ENCODE peak calls at places on chromosomes 11 and 22, in five cellular contexts. H, Z, A, D and X are unnamed samples.
A peak's percentile ranks its signal among the peaks of the same experiment; 100 is the strongest.

GRCh38 chr11:118046051-118046963 is 30.6 kb upstream of the TMPRSS4 start:
- DNase-seq in D (no peak), A (no peak), H (no peak), Z (no peak), X (no peak)

GRCh38 chr22:24357547-24357946 is 69.9 kb upstream of the ADORA2A start:
- DNase-seq in Z (no peak), A (no peak), H (no peak), D (no peak), X (no peak)

GRCh38 chr11:6531267-6531752 is 34.2 kb downstream of the DNHD1 start:
- DNase-seq in Z (peak; percentile 10), A (no peak), D (no peak), H (no peak), X (no peak)

GRCh38 chr22:44590291-44590690 is 92.3 kb upstream of the RTL6 start:
- DNase-seq in A (no peak), D (no peak), Z (no peak), H (no peak), X (no peak)

GRCh38 chr22:43293259-43293658 is 49.9 kb downstream of the SCUBE1 start:
- DNase-seq in A (no peak), H (no peak), D (no peak), Z (no peak), X (no peak)

GRCh38 chr22:17268501-17269223 is 49.4 kb upstream of the ADA2 start:
- DNase-seq in A (no peak), Z (no peak), D (no peak), H (no peak), X (no peak)

GRCh38 chr22:27311666-27312566 is 489.6 kb downstream of the MN1 start:
- DNase-seq in A (no peak), D (no peak), H (peak; percentile 21), Z (no peak), X (no peak)

GRCh38 chr11:117839936-117840813 is 15.6 kb upstream of the FXYD2 start:
- DNase-seq in H (no peak), D (peak; percentile 54), A (no peak), Z (no peak), X (peak; percentile 10)

GRCh38 chr11:57597971-57598830 is 716 bp downstream of the SERPING1 start:
- DNase-seq in A (peak; percentile 61), D (no peak), Z (no peak), H (no peak), X (no peak)

GRCh38 chr11:101835465-101836063 is 79.2 kb upstream of the CEP126 start:
- DNase-seq in H (no peak), A (no peak), D (no peak), Z (no peak), X (no peak)

GRCh38 chr11:1129143-1129665 is 28.5 kb upstream of the MUC5AC start:
- DNase-seq in D (no peak), Z (no peak), H (no peak), A (peak; percentile 21), X (peak; percentile 10)

GRCh38 chr11:131609317-131609716 is 238.9 kb downstream of the NTM start:
- DNase-seq in D (no peak), A (no peak), H (peak; percentile 11), Z (no peak), X (no peak)

GRCh38 chr11:6251120-6251733 is 8.4 kb upstream of the CCKBR start:
- DNase-seq in D (no peak), Z (no peak), H (no peak), A (peak; percentile 86), X (no peak)

GRCh38 chr11:110168404-110168803 is 75.2 kb downstream of the ZC3H12C start:
- DNase-seq in A (no peak), D (no peak), Z (no peak), H (no peak), X (no peak)

GRCh38 chr11:44793350-44794090 is 66.8 kb downstream of the TSPAN18 start:
- DNase-seq in Z (no peak), H (no peak), A (no peak), D (no peak), X (no peak)

GRCh38 chr11:1508986-1509385 is 22.4 kb upstream of the MOB2 start:
- DNase-seq in A (no peak), Z (no peak), D (peak; percentile 84), H (no peak), X (no peak)

GRCh38 chr22:39444937-39445465 is 11.8 kb upstream of the MGAT3 start:
- DNase-seq in D (no peak), A (no peak), Z (no peak), H (no peak), X (no peak)

GRCh38 chr22:44914026-44914721 is 95.6 kb downstream of the PHF21B start:
- DNase-seq in H (no peak), D (peak; percentile 65), Z (no peak), A (no peak), X (no peak)

GRCh38 chr11:129359748-129360147 is 15.9 kb upstream of the BARX2 start:
- DNase-seq in H (no peak), Z (no peak), A (no peak), D (no peak), X (no peak)

GRCh38 chr11:43543313-43543712 is 137.2 kb upstream of the HSD17B12 start:
- DNase-seq in A (no peak), D (no peak), H (no peak), Z (no peak), X (no peak)

GRCh38 chr11:47351159-47352126 is 1.1 kb downstream of the MYBPC3 start:
- DNase-seq in D (no peak), H (peak; percentile 24), A (peak; percentile 55), Z (no peak), X (no peak)

GRCh38 chr11:32870676-32871075 is 21.9 kb upstream of the QSER1 start:
- DNase-seq in Z (no peak), A (no peak), D (no peak), H (no peak), X (peak; percentile 20)
- TF ChIP-seq CTCF in Z (peak; percentile 35), A (no peak), D (peak; percentile 50), H (peak; percentile 42), X (peak; percentile 36)

GRCh38 chr11:112467721-112468120 is 207.1 kb upstream of the PLET1 start:
- DNase-seq in A (no peak), Z (no peak), H (no peak), D (no peak), X (no peak)
- TF ChIP-seq CTCF in A (no peak), Z (no peak), H (no peak), D (no peak), X (no peak)

GRCh38 chr22:37854946-37855345 is 5.7 kb downstream of the EIF3L start:
- DNase-seq in A (no peak), H (no peak), D (no peak), Z (no peak), X (no peak)
- TF ChIP-seq CTCF in A (no peak), H (no peak), D (no peak), Z (no peak), X (no peak)

DNA sequence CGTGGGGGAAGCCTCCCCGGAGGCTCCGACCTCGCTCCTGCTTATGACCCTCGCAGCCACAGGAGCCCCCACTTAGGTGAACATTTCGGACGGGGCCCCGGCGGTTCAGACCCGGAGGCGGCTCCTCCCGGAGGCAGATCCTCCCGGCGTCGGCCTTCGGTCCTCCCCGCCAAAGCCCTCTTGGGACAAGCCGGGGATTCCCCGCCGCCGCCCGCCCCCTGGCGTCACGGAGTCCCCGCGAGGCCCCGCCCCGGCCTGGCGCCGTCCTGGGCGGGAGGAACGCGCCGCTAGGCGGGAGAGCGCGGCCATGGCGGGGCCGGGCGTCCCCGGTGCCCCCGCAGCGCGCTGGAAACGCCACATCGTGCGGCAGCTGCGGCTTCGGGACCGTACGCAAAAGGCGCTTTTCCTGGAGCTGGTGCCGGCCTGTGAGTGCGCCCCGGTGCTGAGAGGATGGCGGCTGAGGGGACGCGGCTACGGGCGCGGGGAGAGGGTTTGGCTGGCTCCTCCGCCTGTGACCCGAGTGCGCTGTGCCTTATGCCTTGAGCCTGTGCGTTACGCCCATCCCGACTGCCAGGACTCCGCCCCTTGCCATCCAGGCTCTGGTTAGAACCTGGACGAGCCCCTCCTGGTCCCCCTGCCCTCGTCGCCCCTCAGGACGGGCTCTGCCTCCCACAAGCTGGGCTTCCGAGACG is at the start of gene ATG16L2:
- DNase-seq in D (peak; percentile 94), H (peak; percentile 76), Z (no peak), A (peak; percentile 91), X (peak; percentile 97)
- TF ChIP-seq CTCF in D (peak; percentile 49), H (no peak), Z (peak; percentile 12), A (no peak), X (no peak)

GRCh38 chr11:30735946-30736345 is 149.8 kb upstream of the MPPED2 start:
- DNase-seq in Z (no peak), D (no peak), H (no peak), A (no peak), X (no peak)
- TF ChIP-seq CTCF in Z (no peak), D (no peak), H (no peak), A (no peak), X (no peak)

GRCh38 chr22:50726643-50727340 is 11.2 kb upstream of the ACR start:
- DNase-seq in A (peak; percentile 8), Z (no peak), D (peak; percentile 68), H (no peak), X (no peak)
- TF ChIP-seq CTCF in A (no peak), Z (no peak), D (no peak), H (no peak), X (no peak)

DNA sequence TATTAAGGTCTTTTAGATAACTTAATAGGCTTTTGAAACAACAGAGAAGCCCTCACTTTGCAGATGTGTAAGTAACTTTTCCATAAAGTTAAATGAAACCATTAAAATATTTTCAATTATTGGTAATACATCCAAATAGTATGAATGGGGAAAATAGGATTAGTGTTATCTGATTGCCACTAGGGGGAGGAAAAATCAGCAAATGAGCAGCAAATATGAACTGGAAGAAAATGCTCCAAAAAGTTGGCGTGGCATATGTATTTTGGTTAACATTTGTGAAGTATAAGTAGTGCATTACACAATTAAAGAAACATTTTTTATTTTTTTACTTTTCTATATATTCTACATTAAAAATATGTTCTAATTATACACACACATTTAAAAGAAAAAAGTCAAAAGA is 259.8 kb upstream of the ANO5 start:
- DNase-seq in A (no peak), Z (no peak), H (no peak), D (no peak), X (no peak)
- TF ChIP-seq CTCF in A (peak; percentile 52), Z (no peak), H (peak; percentile 63), D (peak; percentile 74), X (no peak)